ENCODE peak calls at places on chromosomes 2 and 18, in seven cellular contexts. One of them, this sample, is unnamed.

GRCh38 chr2:239716536-239717318 is 308.4 kb downstream of the NDUFA10 start:
- DNase-seq in astrocyte of the spinal cord: no peak
- DNase-seq in ascending aorta: no peak
- DNase-seq in K562: no peak
- DNase-seq in BE2C: no peak
- DNase-seq in foreskin fibroblast: peak
- DNase-seq in sigmoid colon: peak
- DNase-seq in this sample: peak

GRCh38 chr2:135512099-135512498 is 18.9 kb downstream of the ZRANB3 start:
- DNase-seq in ascending aorta: no peak
- DNase-seq in foreskin fibroblast: no peak
- DNase-seq in BE2C: no peak
- DNase-seq in astrocyte of the spinal cord: peak
- DNase-seq in sigmoid colon: no peak
- DNase-seq in K562: no peak
- DNase-seq in this sample: no peak

GRCh38 chr2:33058716-33059451 is 112.1 kb downstream of the LTBP1 start:
- DNase-seq in foreskin fibroblast: no peak
- DNase-seq in K562: no peak
- DNase-seq in BE2C: no peak
- DNase-seq in ascending aorta: no peak
- DNase-seq in sigmoid colon: no peak
- DNase-seq in astrocyte of the spinal cord: no peak
- DNase-seq in this sample: no peak

GRCh38 chr2:233429175-233429897 is 75.0 kb downstream of the DGKD start:
- DNase-seq in sigmoid colon: no peak
- DNase-seq in astrocyte of the spinal cord: no peak
- DNase-seq in ascending aorta: no peak
- DNase-seq in BE2C: no peak
- DNase-seq in foreskin fibroblast: no peak
- DNase-seq in K562: no peak
- DNase-seq in this sample: no peak

GRCh38 chr18:28176933-28177827 is at the start of gene CDH2:
- DNase-seq in K562: no peak
- DNase-seq in ascending aorta: no peak
- DNase-seq in astrocyte of the spinal cord: peak
- DNase-seq in sigmoid colon: peak
- DNase-seq in BE2C: peak
- DNase-seq in foreskin fibroblast: peak
- DNase-seq in this sample: peak

GRCh38 chr18:55346961-55347740 is 240.8 kb downstream of the TCF4 start:
- DNase-seq in foreskin fibroblast: no peak
- DNase-seq in astrocyte of the spinal cord: no peak
- DNase-seq in sigmoid colon: no peak
- DNase-seq in ascending aorta: no peak
- DNase-seq in K562: no peak
- DNase-seq in BE2C: peak
- DNase-seq in this sample: no peak

GRCh38 chr2:1607236-1607920 is 136.9 kb downstream of the PXDN start:
- DNase-seq in BE2C: no peak
- DNase-seq in K562: no peak
- DNase-seq in ascending aorta: no peak
- DNase-seq in astrocyte of the spinal cord: no peak
- DNase-seq in sigmoid colon: no peak
- DNase-seq in foreskin fibroblast: no peak
- DNase-seq in this sample: no peak

GRCh38 chr18:14074187-14074586 is 58.0 kb downstream of the ZNF519 start:
- DNase-seq in ascending aorta: no peak
- DNase-seq in BE2C: no peak
- DNase-seq in K562: peak
- DNase-seq in sigmoid colon: no peak
- DNase-seq in astrocyte of the spinal cord: no peak
- DNase-seq in foreskin fibroblast: no peak
- DNase-seq in this sample: no peak

GRCh38 chr2:242011516-242011915 is 142.0 kb downstream of the RTP5 start:
- DNase-seq in foreskin fibroblast: no peak
- DNase-seq in K562: no peak
- DNase-seq in BE2C: no peak
- DNase-seq in ascending aorta: no peak
- DNase-seq in astrocyte of the spinal cord: no peak
- DNase-seq in sigmoid colon: peak
- DNase-seq in this sample: no peak

GRCh38 chr2:185952098-185952497 is 213.5 kb downstream of the FSIP2 start:
- DNase-seq in foreskin fibroblast: no peak
- DNase-seq in ascending aorta: no peak
- DNase-seq in astrocyte of the spinal cord: no peak
- DNase-seq in sigmoid colon: no peak
- DNase-seq in K562: no peak
- DNase-seq in BE2C: no peak
- DNase-seq in this sample: no peak

DNA sequence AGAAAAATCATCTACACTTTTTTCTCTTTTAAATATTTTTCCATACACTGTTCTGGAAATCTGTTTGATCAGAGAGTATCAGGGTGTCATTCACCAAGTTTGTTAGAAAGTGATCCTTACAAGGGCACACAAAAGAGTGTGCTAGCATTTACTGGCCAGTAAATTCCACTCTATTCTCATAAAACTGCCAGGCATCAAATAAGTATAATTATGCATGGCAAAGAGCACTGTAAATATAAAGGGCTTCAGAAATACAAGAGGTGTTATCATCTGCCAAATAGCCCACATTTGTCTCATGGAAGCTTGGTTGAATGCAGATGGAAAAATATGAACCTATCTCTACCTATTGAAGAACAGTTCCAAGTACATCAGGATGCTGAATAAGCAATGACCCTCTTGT is 847.3 kb upstream of the ACVR2A start:
- DNase-seq in sigmoid colon: no peak
- DNase-seq in foreskin fibroblast: no peak
- DNase-seq in ascending aorta: no peak
- DNase-seq in astrocyte of the spinal cord: no peak
- DNase-seq in BE2C: no peak
- DNase-seq in K562: no peak
- DNase-seq in this sample: no peak
- TF ChIP-seq CTCF in sigmoid colon: no peak
- TF ChIP-seq CTCF in foreskin fibroblast: no peak
- TF ChIP-seq CTCF in ascending aorta: no peak
- TF ChIP-seq CTCF in astrocyte of the spinal cord: no peak
- TF ChIP-seq CTCF in BE2C: no peak
- TF ChIP-seq CTCF in K562: no peak
- TF ChIP-seq CTCF in this sample: no peak

DNA sequence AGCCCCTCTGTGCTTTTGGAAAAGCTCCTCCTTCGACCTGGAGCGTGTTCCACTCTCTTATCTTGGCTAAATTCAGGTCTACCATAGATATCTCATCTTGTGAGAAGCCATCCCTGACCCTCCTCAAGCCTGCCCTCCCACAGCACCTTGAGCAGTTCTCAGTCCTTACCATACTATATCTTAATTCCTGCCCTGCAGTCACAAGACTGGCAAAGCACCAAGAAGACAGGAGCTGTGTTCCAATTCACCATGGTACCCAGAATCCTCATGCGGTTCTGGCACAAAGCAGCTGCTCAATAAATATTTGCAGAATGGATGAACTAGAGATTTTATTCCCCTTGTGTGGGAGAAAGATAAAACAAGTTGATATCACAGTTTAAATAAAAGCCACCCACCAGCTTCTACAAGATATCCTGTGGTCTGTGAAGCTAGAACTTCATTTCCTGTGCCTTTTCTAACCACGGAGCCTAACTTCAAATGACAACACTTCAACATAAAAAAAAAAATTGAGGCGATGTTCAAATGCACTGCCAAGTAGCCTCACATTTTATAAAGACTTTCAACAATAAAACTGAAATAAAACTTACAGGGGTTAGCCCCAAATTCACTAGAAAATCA is 19.5 kb downstream of the MARCHF4 start:
- DNase-seq in astrocyte of the spinal cord: no peak
- DNase-seq in foreskin fibroblast: no peak
- DNase-seq in ascending aorta: no peak
- DNase-seq in K562: no peak
- DNase-seq in BE2C: no peak
- DNase-seq in sigmoid colon: no peak
- DNase-seq in this sample: no peak
- H3K4me3 ChIP-seq in astrocyte of the spinal cord: no peak
- H3K4me3 ChIP-seq in foreskin fibroblast: no peak
- H3K4me3 ChIP-seq in ascending aorta: no peak
- H3K4me3 ChIP-seq in K562: no peak
- H3K4me3 ChIP-seq in BE2C: no peak
- H3K4me3 ChIP-seq in sigmoid colon: no peak
- H3K4me3 ChIP-seq in this sample: no peak

DNA sequence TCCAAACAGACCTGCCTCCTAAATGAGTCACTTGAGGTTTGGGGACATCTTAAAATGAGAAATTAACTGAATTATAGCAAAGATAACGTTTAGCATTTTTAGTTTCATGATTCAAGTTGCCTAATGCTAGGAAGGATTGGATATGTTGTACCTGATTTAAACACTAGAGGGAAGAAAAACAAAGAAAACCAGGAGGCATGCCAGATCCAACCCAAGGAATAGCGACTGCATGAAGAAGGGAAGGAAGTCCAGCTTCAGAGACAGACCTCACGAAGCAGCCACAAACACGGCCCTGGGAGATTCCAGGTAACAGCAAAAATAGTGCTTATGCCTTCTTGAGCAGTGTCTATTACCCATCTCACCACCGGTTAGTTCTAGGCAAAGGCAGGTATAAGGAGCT is 499.9 kb upstream of the SPHKAP start:
- DNase-seq in ascending aorta: no peak
- DNase-seq in BE2C: no peak
- DNase-seq in K562: no peak
- DNase-seq in sigmoid colon: no peak
- DNase-seq in astrocyte of the spinal cord: peak
- DNase-seq in foreskin fibroblast: peak
- DNase-seq in this sample: peak
- TF ChIP-seq CTCF in ascending aorta: peak
- TF ChIP-seq CTCF in BE2C: no peak
- TF ChIP-seq CTCF in K562: no peak
- TF ChIP-seq CTCF in sigmoid colon: no peak
- TF ChIP-seq CTCF in astrocyte of the spinal cord: peak
- TF ChIP-seq CTCF in foreskin fibroblast: peak
- TF ChIP-seq CTCF in this sample: peak

GRCh38 chr2:177242136-177242987 is 22.2 kb downstream of the NFE2L2 start:
- DNase-seq in K562: no peak
- DNase-seq in foreskin fibroblast: peak
- DNase-seq in astrocyte of the spinal cord: peak
- DNase-seq in BE2C: no peak
- DNase-seq in ascending aorta: no peak
- DNase-seq in sigmoid colon: peak
- DNase-seq in this sample: peak

GRCh38 chr2:177244244-177244771 is 20.2 kb downstream of the NFE2L2 start:
- DNase-seq in astrocyte of the spinal cord: no peak
- DNase-seq in sigmoid colon: no peak
- DNase-seq in BE2C: no peak
- DNase-seq in ascending aorta: no peak
- DNase-seq in K562: no peak
- DNase-seq in foreskin fibroblast: no peak
- DNase-seq in this sample: no peak

GRCh38 chr2:177243476-177243875 is 21.1 kb downstream of the NFE2L2 start:
- DNase-seq in K562: no peak
- DNase-seq in BE2C: no peak
- DNase-seq in ascending aorta: no peak
- DNase-seq in astrocyte of the spinal cord: no peak
- DNase-seq in sigmoid colon: no peak
- DNase-seq in foreskin fibroblast: no peak
- DNase-seq in this sample: no peak

GRCh38 chr2:177241771-177242135 is 22.8 kb downstream of the NFE2L2 start:
- DNase-seq in BE2C: no peak
- DNase-seq in K562: no peak
- DNase-seq in astrocyte of the spinal cord: no peak
- DNase-seq in ascending aorta: no peak
- DNase-seq in sigmoid colon: no peak
- DNase-seq in foreskin fibroblast: no peak
- DNase-seq in this sample: peak

DNA sequence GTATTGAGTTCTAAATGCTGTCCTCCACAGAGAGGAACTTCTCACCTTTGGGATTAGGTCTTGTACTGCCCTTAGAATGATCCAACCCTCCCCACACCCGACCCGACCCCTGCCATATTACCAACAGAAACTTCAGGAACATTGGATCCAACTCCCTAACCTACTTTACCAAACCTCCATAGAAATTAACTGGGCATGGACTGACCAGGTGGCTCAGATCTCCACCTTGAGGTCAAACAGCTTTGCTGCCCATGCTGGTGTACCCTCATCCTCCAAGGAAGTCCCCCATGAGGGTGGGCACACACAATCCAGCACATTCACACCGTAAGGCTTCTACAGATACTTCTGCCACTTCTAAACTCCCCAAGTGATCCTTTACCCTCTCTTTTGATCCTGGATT is 21.5 kb downstream of the NFE2L2 start:
- DNase-seq in sigmoid colon: peak
- DNase-seq in foreskin fibroblast: no peak
- DNase-seq in K562: no peak
- DNase-seq in ascending aorta: no peak
- DNase-seq in BE2C: no peak
- DNase-seq in astrocyte of the spinal cord: no peak
- DNase-seq in this sample: no peak
- H3K4me3 ChIP-seq in sigmoid colon: no peak
- H3K4me3 ChIP-seq in foreskin fibroblast: peak
- H3K4me3 ChIP-seq in K562: no peak
- H3K4me3 ChIP-seq in ascending aorta: peak
- H3K4me3 ChIP-seq in BE2C: no peak
- H3K4me3 ChIP-seq in astrocyte of the spinal cord: no peak
- H3K4me3 ChIP-seq in this sample: peak

GRCh38 chr2:79717364-79718007 is 204.6 kb downstream of the CTNNA2 start:
- DNase-seq in sigmoid colon: no peak
- DNase-seq in BE2C: no peak
- DNase-seq in foreskin fibroblast: peak
- DNase-seq in ascending aorta: no peak
- DNase-seq in K562: no peak
- DNase-seq in astrocyte of the spinal cord: peak
- DNase-seq in this sample: peak
- TF ChIP-seq CTCF in sigmoid colon: no peak
- TF ChIP-seq CTCF in BE2C: no peak
- TF ChIP-seq CTCF in foreskin fibroblast: no peak
- TF ChIP-seq CTCF in ascending aorta: no peak
- TF ChIP-seq CTCF in K562: no peak
- TF ChIP-seq CTCF in astrocyte of the spinal cord: no peak
- TF ChIP-seq CTCF in this sample: no peak

GRCh38 chr2:31581124-31581795 is 522 bp upstream of the SRD5A2 start:
- DNase-seq in BE2C: no peak
- DNase-seq in K562: no peak
- DNase-seq in sigmoid colon: no peak
- DNase-seq in ascending aorta: no peak
- DNase-seq in astrocyte of the spinal cord: no peak
- DNase-seq in foreskin fibroblast: no peak
- DNase-seq in this sample: no peak
- H3K4me3 ChIP-seq in BE2C: no peak
- H3K4me3 ChIP-seq in K562: no peak
- H3K4me3 ChIP-seq in sigmoid colon: no peak
- H3K4me3 ChIP-seq in ascending aorta: no peak
- H3K4me3 ChIP-seq in astrocyte of the spinal cord: no peak
- H3K4me3 ChIP-seq in foreskin fibroblast: peak
- H3K4me3 ChIP-seq in this sample: no peak